ENCODE peak calls at places on chromosomes 7 and 10, in eight cellular contexts. L, Z, V, B, E, K, J and F are unnamed samples.

GRCh38 chr7:139271718-139272619 is 40.9 kb downstream of the UBN2 start:
- DNase-seq in L (no peak), Z (no peak), V (no peak), B (no peak), E (no peak), K (no peak), J (no peak), F (no peak)

GRCh38 chr7:80060218-80060806 is 74.3 kb upstream of the GNAI1 start:
- DNase-seq in L (peak), Z (no peak), V (no peak), B (no peak), E (no peak), K (no peak), J (no peak), F (peak)

GRCh38 chr7:141071260-141071854 is 2.5 kb upstream of the TMEM178B start:
- DNase-seq in L (peak), Z (peak), V (peak), B (peak), E (peak), K (peak), J (no peak), F (no peak)

GRCh38 chr7:44184221-44184873 is 4.9 kb downstream of the GCK start:
- DNase-seq in L (peak), Z (no peak), V (no peak), B (no peak), E (no peak), K (no peak), J (no peak), F (no peak)

GRCh38 chr7:22576941-22577927 is 77.2 kb upstream of the STEAP1B start:
- DNase-seq in L (peak), Z (no peak), V (no peak), B (peak), E (no peak), K (peak), J (no peak), F (no peak)

GRCh38 chr7:128940494-128941322 is 3.0 kb downstream of the IRF5 start:
- DNase-seq in L (no peak), Z (no peak), V (peak), B (peak), E (peak), K (peak), J (no peak), F (no peak)

GRCh38 chr7:5532520-5533335 is 109.1 kb upstream of the TNRC18 start:
- DNase-seq in L (peak), Z (peak), V (peak), B (peak), E (peak), K (peak), J (no peak), F (no peak)

GRCh38 chr10:83233691-83234090 is 905.6 kb upstream of the GHITM start:
- DNase-seq in L (no peak), Z (no peak), V (no peak), B (no peak), E (no peak), K (no peak), J (no peak), F (no peak)

GRCh38 chr10:120508393-120508792 is 51.4 kb downstream of the PLPP4 start:
- DNase-seq in L (peak), Z (no peak), V (no peak), B (no peak), E (no peak), K (no peak), J (no peak), F (no peak)

GRCh38 chr7:142602756-142603155 is 146.5 kb upstream of the PRSS1 start:
- DNase-seq in L (no peak), Z (no peak), V (no peak), B (no peak), E (no peak), K (peak), J (no peak), F (no peak)

GRCh38 chr7:155333346-155334234 is 35.9 kb downstream of the INSIG1 start:
- DNase-seq in L (no peak), Z (no peak), V (no peak), B (no peak), E (no peak), K (no peak), J (no peak), F (no peak)

GRCh38 chr7:117041822-117042221 is 88.5 kb downstream of the ST7 start:
- DNase-seq in L (no peak), Z (no peak), V (no peak), B (no peak), E (no peak), K (no peak), J (no peak), F (no peak)

GRCh38 chr7:105916603-105917002 is 40.2 kb upstream of the ATXN7L1 start:
- DNase-seq in L (no peak), Z (no peak), V (no peak), B (no peak), E (no peak), K (no peak), J (no peak), F (no peak)

GRCh38 chr7:92634924-92635519 is 44.8 kb upstream of the FAM133B start:
- DNase-seq in L (peak), Z (no peak), V (no peak), B (no peak), E (no peak), K (no peak), J (no peak), F (no peak)

GRCh38 chr7:96080021-96080420 is 241.9 kb downstream of the SLC25A13 start:
- DNase-seq in L (no peak), Z (no peak), V (no peak), B (no peak), E (no peak), K (no peak), J (no peak), F (peak)

GRCh38 chr7:107692501-107692900 is 31.9 kb downstream of the SLC26A4 start:
- DNase-seq in L (no peak), Z (no peak), V (no peak), B (no peak), E (no peak), K (no peak), J (no peak), F (no peak)

GRCh38 chr10:73585223-73585784 is 5.8 kb downstream of the USP54 start:
- DNase-seq in L (no peak), Z (no peak), V (no peak), B (no peak), E (no peak), K (no peak), J (no peak), F (no peak)

GRCh38 chr10:103197177-103197576 is 4.1 kb upstream of the NT5C2 start:
- DNase-seq in L (peak), Z (no peak), V (no peak), B (peak), E (no peak), K (peak), J (no peak), F (no peak)

GRCh38 chr10:75408911-75409885 is 7.6 kb upstream of the ZNF503 start:
- DNase-seq in L (peak), Z (no peak), V (peak), B (peak), E (peak), K (peak), J (no peak), F (no peak)

GRCh38 chr7:128872394-128872824 is 9.8 kb downstream of the ATP6V1F start:
- DNase-seq in L (no peak), Z (no peak), V (no peak), B (no peak), E (peak), K (peak), J (no peak), F (no peak)

GRCh38 chr7:158295966-158296797 is 291.4 kb downstream of the PTPRN2 start:
- DNase-seq in L (no peak), Z (no peak), V (no peak), B (no peak), E (no peak), K (no peak), J (no peak), F (no peak)

GRCh38 chr10:1776127-1776662 is 38.9 kb upstream of the ADARB2 start:
- DNase-seq in L (no peak), Z (no peak), V (no peak), B (no peak), E (no peak), K (no peak), J (no peak), F (no peak)

GRCh38 chr7:12004547-12004946 is 172.5 kb upstream of the THSD7A start:
- DNase-seq in L (no peak), Z (no peak), V (no peak), B (no peak), E (no peak), K (no peak), J (no peak), F (no peak)

GRCh38 chr10:60652628-60653027 is 125.7 kb upstream of the CDK1 start:
- DNase-seq in L (no peak), Z (no peak), V (no peak), B (no peak), E (no peak), K (no peak), J (no peak), F (no peak)

GRCh38 chr10:17003151-17003550 is 126.5 kb downstream of the CUBN start:
- DNase-seq in L (no peak), Z (peak), V (peak), B (no peak), E (no peak), K (no peak), J (peak), F (no peak)

GRCh38 chr7:50267525-50268041 is 36.9 kb upstream of the IKZF1 start:
- DNase-seq in L (no peak), Z (no peak), V (no peak), B (no peak), E (no peak), K (no peak), J (no peak), F (no peak)

GRCh38 chr10:71349401-71349800 is 30.3 kb downstream of the SLC29A3 start:
- DNase-seq in L (peak), Z (no peak), V (no peak), B (no peak), E (no peak), K (no peak), J (no peak), F (no peak)

GRCh38 chr10:117610321-117610720 is 67.8 kb downstream of the EMX2 start:
- DNase-seq in L (no peak), Z (no peak), V (peak), B (no peak), E (no peak), K (no peak), J (no peak), F (no peak)

GRCh38 chr7:26157520-26158105 is 5.6 kb downstream of the NFE2L3 start:
- DNase-seq in L (no peak), Z (no peak), V (no peak), B (no peak), E (no peak), K (no peak), J (no peak), F (no peak)

GRCh38 chr10:49138361-49138891 is 4.6 kb upstream of the FAM170B start:
- DNase-seq in L (peak), Z (no peak), V (no peak), B (peak), E (no peak), K (peak), J (no peak), F (no peak)

GRCh38 chr7:68684246-68684850 is 913.9 kb upstream of the AUTS2 start:
- DNase-seq in L (peak), Z (no peak), V (no peak), B (no peak), E (no peak), K (no peak), J (no peak), F (peak)

GRCh38 chr10:125006921-125007391 is 65.0 kb downstream of the ZRANB1 start:
- DNase-seq in L (no peak), Z (peak), V (peak), B (no peak), E (no peak), K (peak), J (no peak), F (no peak)

GRCh38 chr7:102912742-102913141 is at the start of gene LRRC17:
- DNase-seq in L (peak), Z (no peak), V (no peak), B (peak), E (no peak), K (peak), J (no peak), F (peak)

GRCh38 chr10:28095791-28096367 is 97.0 kb upstream of the ODAD2 start:
- DNase-seq in L (no peak), Z (no peak), V (no peak), B (no peak), E (no peak), K (no peak), J (no peak), F (no peak)

GRCh38 chr7:127885843-127886242 is 145.4 kb downstream of the LRRC4 start:
- DNase-seq in L (peak), Z (no peak), V (no peak), B (peak), E (no peak), K (peak), J (no peak), F (no peak)